ENCODE peak calls at places on chromosome 9, in five cellular contexts. One of them, this sample, is unnamed.

GRCh38 chr9:69812068-69813000 is 8.3 kb upstream of the CFAP95 start:
- DNase-seq in SK-N-SH: no peak
- DNase-seq in GM12878: no peak
- DNase-seq in K562: peak
- DNase-seq in T47D: no peak
- DNase-seq in this sample: no peak

GRCh38 chr9:129392093-129392541 is 214.1 kb upstream of the IER5L start:
- DNase-seq in SK-N-SH: peak
- DNase-seq in T47D: no peak
- DNase-seq in K562: no peak
- DNase-seq in GM12878: no peak
- DNase-seq in this sample: no peak

GRCh38 chr9:127926961-127927456 is 3.6 kb downstream of the PIP5KL1 start:
- DNase-seq in SK-N-SH: no peak
- DNase-seq in K562: no peak
- DNase-seq in GM12878: no peak
- DNase-seq in T47D: no peak
- DNase-seq in this sample: no peak

GRCh38 chr9:110559869-110560268 is 19.7 kb downstream of the SVEP1 start:
- DNase-seq in T47D: no peak
- DNase-seq in SK-N-SH: no peak
- DNase-seq in GM12878: no peak
- DNase-seq in K562: no peak
- DNase-seq in this sample: no peak

GRCh38 chr9:110638381-110638954 is 30.1 kb upstream of the MUSK start:
- DNase-seq in T47D: no peak
- DNase-seq in GM12878: no peak
- DNase-seq in SK-N-SH: no peak
- DNase-seq in K562: no peak
- DNase-seq in this sample: no peak

GRCh38 chr9:114030364-114030763 is 47.7 kb downstream of the AMBP start:
- DNase-seq in K562: peak
- DNase-seq in T47D: no peak
- DNase-seq in SK-N-SH: no peak
- DNase-seq in GM12878: no peak
- DNase-seq in this sample: no peak

GRCh38 chr9:12964271-12964670 is 189.5 kb downstream of the LURAP1L start:
- DNase-seq in SK-N-SH: no peak
- DNase-seq in K562: no peak
- DNase-seq in T47D: no peak
- DNase-seq in GM12878: no peak
- DNase-seq in this sample: no peak

GRCh38 chr9:135216236-135216635 is 128.8 kb downstream of the OLFM1 start:
- DNase-seq in K562: no peak
- DNase-seq in SK-N-SH: no peak
- DNase-seq in GM12878: no peak
- DNase-seq in T47D: no peak
- DNase-seq in this sample: no peak

GRCh38 chr9:132350861-132351315 is 3.9 kb downstream of the SETX start:
- DNase-seq in GM12878: no peak
- DNase-seq in K562: no peak
- DNase-seq in SK-N-SH: no peak
- DNase-seq in T47D: no peak
- DNase-seq in this sample: no peak

GRCh38 chr9:125460883-125461475 is 199.4 kb downstream of the GAPVD1 start:
- DNase-seq in K562: no peak
- DNase-seq in T47D: no peak
- DNase-seq in SK-N-SH: no peak
- DNase-seq in GM12878: no peak
- DNase-seq in this sample: no peak

GRCh38 chr9:34809504-34810186 is 99.7 kb upstream of the CCL21 start:
- DNase-seq in T47D: no peak
- DNase-seq in GM12878: no peak
- DNase-seq in K562: peak
- DNase-seq in SK-N-SH: peak
- DNase-seq in this sample: no peak

GRCh38 chr9:83219154-83219923 is 156.4 kb upstream of the RASEF start:
- DNase-seq in SK-N-SH: peak
- DNase-seq in K562: peak
- DNase-seq in GM12878: no peak
- DNase-seq in T47D: peak
- DNase-seq in this sample: peak

GRCh38 chr9:6864102-6864501 is 106.3 kb downstream of the KDM4C start:
- DNase-seq in GM12878: no peak
- DNase-seq in T47D: no peak
- DNase-seq in SK-N-SH: no peak
- DNase-seq in K562: no peak
- DNase-seq in this sample: no peak

GRCh38 chr9:132878695-132879064 is at the start of gene SPACA9:
- DNase-seq in T47D: peak
- DNase-seq in GM12878: no peak
- DNase-seq in SK-N-SH: peak
- DNase-seq in K562: peak
- DNase-seq in this sample: no peak

GRCh38 chr9:18477719-18478118 is 3.8 kb downstream of the ADAMTSL1 start:
- DNase-seq in T47D: no peak
- DNase-seq in GM12878: no peak
- DNase-seq in SK-N-SH: no peak
- DNase-seq in K562: no peak
- DNase-seq in this sample: no peak

GRCh38 chr9:127776919-127777280 is 1.6 kb downstream of the SH2D3C start:
- DNase-seq in T47D: no peak
- DNase-seq in GM12878: no peak
- DNase-seq in K562: no peak
- DNase-seq in SK-N-SH: no peak
- DNase-seq in this sample: no peak

GRCh38 chr9:128097156-128098016 is 29.4 kb downstream of the SLC25A25 start:
- DNase-seq in K562: no peak
- DNase-seq in GM12878: no peak
- DNase-seq in SK-N-SH: no peak
- DNase-seq in T47D: no peak
- DNase-seq in this sample: no peak

GRCh38 chr9:72185561-72185960 is 36.3 kb downstream of the GDA start:
- DNase-seq in K562: no peak
- DNase-seq in GM12878: no peak
- DNase-seq in T47D: no peak
- DNase-seq in SK-N-SH: no peak
- DNase-seq in this sample: no peak

GRCh38 chr9:114078021-114078780 is at the start of gene AMBP:
- DNase-seq in SK-N-SH: peak
- DNase-seq in K562: peak
- DNase-seq in T47D: no peak
- DNase-seq in GM12878: no peak
- DNase-seq in this sample: peak

GRCh38 chr9:131273791-131274673 is 2.3 kb downstream of the FAM78A start:
- DNase-seq in SK-N-SH: no peak
- DNase-seq in GM12878: no peak
- DNase-seq in T47D: no peak
- DNase-seq in K562: peak
- DNase-seq in this sample: no peak

GRCh38 chr9:114656301-114656700 is 1.3 kb downstream of the TEX53 start:
- DNase-seq in SK-N-SH: no peak
- DNase-seq in K562: no peak
- DNase-seq in GM12878: no peak
- DNase-seq in T47D: no peak
- DNase-seq in this sample: no peak

GRCh38 chr9:68720656-68721313 is 15.7 kb downstream of the PIP5K1B start:
- DNase-seq in K562: peak
- DNase-seq in SK-N-SH: no peak
- DNase-seq in GM12878: no peak
- DNase-seq in T47D: no peak
- DNase-seq in this sample: no peak

GRCh38 chr9:136093995-136094881 is 851 bp downstream of the NACC2 start:
- DNase-seq in T47D: peak
- DNase-seq in K562: peak
- DNase-seq in SK-N-SH: peak
- DNase-seq in GM12878: no peak
- DNase-seq in this sample: peak

GRCh38 chr9:30235068-30235467 is 2149.4 kb upstream of the ACO1 start:
- DNase-seq in GM12878: no peak
- DNase-seq in K562: no peak
- DNase-seq in SK-N-SH: no peak
- DNase-seq in T47D: no peak
- DNase-seq in this sample: no peak

GRCh38 chr9:136050266-136050705 is 44.8 kb downstream of the NACC2 start:
- DNase-seq in SK-N-SH: no peak
- DNase-seq in T47D: no peak
- DNase-seq in K562: no peak
- DNase-seq in GM12878: no peak
- DNase-seq in this sample: no peak

GRCh38 chr9:14400658-14400995 is 86.7 kb upstream of the NFIB start:
- DNase-seq in K562: peak
- DNase-seq in GM12878: no peak
- DNase-seq in T47D: no peak
- DNase-seq in SK-N-SH: peak
- DNase-seq in this sample: peak

GRCh38 chr9:75797181-75797580 is 93.3 kb upstream of the PCSK5 start:
- DNase-seq in K562: no peak
- DNase-seq in T47D: no peak
- DNase-seq in SK-N-SH: no peak
- DNase-seq in GM12878: no peak
- DNase-seq in this sample: no peak

DNA sequence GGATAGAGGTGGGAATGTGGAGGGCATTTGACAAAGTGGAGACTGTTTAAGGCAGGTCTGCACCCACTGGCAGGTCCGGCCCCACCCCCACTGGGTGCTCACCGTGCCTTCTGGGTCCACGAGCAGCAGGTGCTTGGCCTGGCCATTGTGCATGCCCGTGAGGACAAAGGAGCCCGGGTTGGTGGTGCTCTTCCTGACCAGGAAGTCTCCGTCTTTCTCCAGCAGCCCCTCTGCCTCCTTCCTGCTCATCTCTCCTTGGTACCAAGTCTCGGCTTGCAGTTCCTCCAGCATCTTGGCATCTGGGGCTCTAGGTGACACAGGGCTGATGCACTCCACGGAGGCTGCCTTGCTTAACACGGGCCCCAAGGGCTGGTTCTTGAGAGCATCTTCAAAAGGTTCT is 46.6 kb downstream of the S1PR3 start:
- DNase-seq in SK-N-SH: no peak
- DNase-seq in T47D: no peak
- DNase-seq in GM12878: no peak
- DNase-seq in K562: no peak
- DNase-seq in this sample: no peak
- TF ChIP-seq JUND in SK-N-SH: no peak
- TF ChIP-seq JUND in T47D: no peak
- TF ChIP-seq JUND in GM12878: no peak
- TF ChIP-seq JUND in K562: no peak
- TF ChIP-seq JUND in this sample: no peak

GRCh38 chr9:88388886-88389617 is 808 bp downstream of the SPIN1 start:
- DNase-seq in GM12878: no peak
- DNase-seq in SK-N-SH: peak
- DNase-seq in T47D: peak
- DNase-seq in K562: peak
- DNase-seq in this sample: peak

GRCh38 chr9:88387035-88387732 is 1.1 kb upstream of the SPIN1 start:
- DNase-seq in T47D: peak
- DNase-seq in SK-N-SH: no peak
- DNase-seq in GM12878: no peak
- DNase-seq in K562: peak
- DNase-seq in this sample: peak

GRCh38 chr9:88388203-88388885 is at the start of gene SPIN1:
- DNase-seq in SK-N-SH: peak
- DNase-seq in T47D: peak
- DNase-seq in K562: peak
- DNase-seq in GM12878: no peak
- DNase-seq in this sample: peak

GRCh38 chr9:88390371-88390990 is 2.2 kb downstream of the SPIN1 start:
- DNase-seq in GM12878: no peak
- DNase-seq in K562: no peak
- DNase-seq in T47D: no peak
- DNase-seq in SK-N-SH: no peak
- DNase-seq in this sample: no peak

GRCh38 chr9:88387733-88388202 is 476 bp upstream of the SPIN1 start:
- DNase-seq in K562: peak
- DNase-seq in GM12878: no peak
- DNase-seq in T47D: peak
- DNase-seq in SK-N-SH: peak
- DNase-seq in this sample: peak
- TF ChIP-seq JUND in K562: no peak
- TF ChIP-seq JUND in GM12878: no peak
- TF ChIP-seq JUND in T47D: no peak
- TF ChIP-seq JUND in SK-N-SH: no peak
- TF ChIP-seq JUND in this sample: no peak

DNA sequence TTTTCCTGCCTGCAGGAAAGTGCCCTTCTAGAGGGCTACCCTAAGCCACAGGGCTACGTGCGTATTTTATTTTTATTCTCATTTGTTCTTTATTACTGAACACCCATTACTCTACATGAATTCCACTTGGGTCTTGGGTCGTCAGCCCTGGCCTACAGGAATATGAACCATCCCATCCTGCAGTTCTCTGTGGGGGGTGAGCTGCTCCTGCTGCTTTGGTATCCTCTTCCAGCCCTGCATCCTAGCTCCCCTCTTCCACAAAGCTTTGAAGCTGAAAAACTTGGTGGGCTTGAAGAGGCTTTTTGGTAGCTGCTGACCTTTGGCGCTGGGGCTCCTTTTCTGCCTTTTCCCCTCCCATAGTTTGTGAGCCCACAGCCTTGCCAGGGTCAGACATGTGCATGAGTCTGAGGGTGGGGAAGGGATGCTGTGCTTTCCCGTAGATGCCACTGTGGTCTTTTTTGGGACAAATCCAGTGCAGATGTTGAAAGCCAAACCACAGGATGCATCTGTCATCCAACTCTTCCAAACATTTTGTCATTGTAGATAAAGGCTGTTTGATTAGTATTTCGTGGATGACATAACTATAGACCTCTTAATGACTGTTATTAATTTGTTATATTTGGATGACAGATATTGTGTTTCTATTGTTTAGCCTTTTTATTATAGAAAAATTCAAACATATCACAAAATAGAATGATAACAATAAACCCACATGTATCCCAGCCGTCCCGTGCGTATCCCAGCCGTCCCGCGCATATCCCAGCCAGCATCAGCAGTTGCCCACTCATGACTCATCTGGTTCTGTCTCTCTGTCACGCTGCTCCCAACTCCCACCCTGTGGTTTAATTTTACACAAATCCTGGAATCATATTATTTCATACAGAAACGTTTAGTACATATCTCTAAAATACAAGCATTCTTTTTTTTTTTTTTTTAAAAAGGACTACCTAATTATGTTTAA is 43.9 kb downstream of the SLC46A2 start:
- DNase-seq in T47D: no peak
- DNase-seq in K562: no peak
- DNase-seq in GM12878: no peak
- DNase-seq in SK-N-SH: no peak
- DNase-seq in this sample: no peak
- TF ChIP-seq JUND in T47D: no peak
- TF ChIP-seq JUND in K562: no peak
- TF ChIP-seq JUND in GM12878: no peak
- TF ChIP-seq JUND in SK-N-SH: no peak
- TF ChIP-seq JUND in this sample: no peak

DNA sequence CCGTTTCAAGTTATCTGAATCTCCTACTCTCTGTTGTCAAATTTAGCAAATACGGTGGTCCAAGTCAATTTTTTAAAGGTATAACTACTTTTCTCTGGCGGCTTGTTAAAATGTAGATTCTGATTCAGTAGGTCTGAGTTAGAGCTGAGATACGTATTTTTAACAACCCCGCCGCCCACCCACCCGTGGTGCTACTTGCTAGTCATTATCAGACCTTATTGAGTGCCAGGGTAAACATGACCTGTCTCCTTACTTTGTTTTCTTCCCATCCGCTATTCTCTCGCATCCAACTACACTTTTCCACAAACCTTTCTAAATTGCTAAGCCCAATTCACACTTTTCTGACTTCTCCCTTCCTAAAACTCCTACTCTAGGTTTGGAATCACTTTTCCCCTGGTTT is 694 bp upstream of the PLAA start:
- DNase-seq in SK-N-SH: no peak
- DNase-seq in K562: no peak
- DNase-seq in T47D: no peak
- DNase-seq in GM12878: no peak
- DNase-seq in this sample: no peak
- TF ChIP-seq JUND in SK-N-SH: no peak
- TF ChIP-seq JUND in K562: no peak
- TF ChIP-seq JUND in T47D: no peak
- TF ChIP-seq JUND in GM12878: no peak
- TF ChIP-seq JUND in this sample: no peak